ENCODE peak calls at places on chromosomes 4 and X, in four cellular contexts. N is naive thymus-derived CD8-positive, alpha-beta T cell; E is NCI-H774; C is immature natural killer cell. W is an unnamed sample.

GRCh38 chr4:165502919-165503907 is 124.4 kb downstream of the CPE start:
- DNase-seq in N (no peak), E (no peak), C (no peak), W (no peak)

GRCh38 chrX:125202486-125203378 is 116.9 kb upstream of the TEX13C start:
- DNase-seq in N (no peak), E (peak; percentile 35), C (no peak), W (no peak)

GRCh38 chr4:24226667-24227066 is 336.8 kb upstream of the PPARGC1A start:
- DNase-seq in N (no peak), E (no peak), C (no peak), W (no peak)

GRCh38 chr4:80268936-80269335 is 2.5 kb downstream of the FGF5 start:
- DNase-seq in N (no peak), E (no peak), C (no peak), W (no peak)

GRCh38 chr4:101118641-101119040 is 228.7 kb downstream of the PPP3CA start:
- DNase-seq in N (no peak), E (no peak), C (no peak), W (no peak)

GRCh38 chr4:176569301-176569700 is 223.4 kb downstream of the VEGFC start:
- DNase-seq in N (no peak), E (no peak), C (no peak), W (no peak)

GRCh38 chr4:19327364-19327763 is 924.3 kb upstream of the SLIT2 start:
- DNase-seq in N (no peak), E (no peak), C (no peak), W (no peak)

GRCh38 chrX:42680651-42681050 is 97.3 kb downstream of the PPP1R2C start:
- DNase-seq in N (no peak), E (no peak), C (no peak), W (no peak)

GRCh38 chr4:74304136-74304628 is 4.1 kb upstream of the EPGN start:
- DNase-seq in N (no peak), E (no peak), C (no peak), W (no peak)

GRCh38 chrX:120672389-120672788 is 42.5 kb upstream of the C1GALT1C1 start:
- DNase-seq in N (no peak), E (no peak), C (no peak), W (peak; percentile 31)